ENCODE peak calls at places on chromosome 18, in five cellular contexts. E is AG08396; I is MV-4-11; J is ascending aorta; T is activated CD4-positive, alpha-beta memory T cell treated with anti-CD3 and anti-CD28 coated beads for 36 hours. O is an unnamed sample.

GRCh38 chr18:49786019-49786720 is 27.2 kb downstream of the ACAA2 start:
- DNase-seq in E (no peak), I (no peak), J (no peak), T (no peak), O (no peak)

GRCh38 chr18:77042583-77042982 is 90.0 kb downstream of the MBP start:
- DNase-seq in E (no peak), I (no peak), J (no peak), T (no peak), O (no peak)

GRCh38 chr18:63472380-63472779 is 4.4 kb upstream of the SERPINB5 start:
- DNase-seq in E (no peak), I (no peak), J (no peak), T (no peak), O (no peak)

GRCh38 chr18:23868341-23868740 is 146.2 kb upstream of the TTC39C start:
- DNase-seq in E (no peak), I (no peak), J (no peak), T (no peak), O (no peak)

GRCh38 chr18:36594621-36595020 is 234.2 kb downstream of the TPGS2 start:
- DNase-seq in E (no peak), I (no peak), J (peak), T (no peak), O (no peak)

GRCh38 chr18:59744271-59744721 is 47.1 kb upstream of the CCBE1 start:
- DNase-seq in E (peak), I (no peak), J (no peak), T (no peak), O (no peak)

GRCh38 chr18:39062426-39062825 is 1496.8 kb upstream of the CELF4 start:
- DNase-seq in E (no peak), I (no peak), J (no peak), T (no peak), O (no peak)

GRCh38 chr18:25467226-25468065 is 115.5 kb upstream of the ZNF521 start:
- DNase-seq in E (peak), I (no peak), J (peak), T (no peak), O (no peak)

GRCh38 chr18:58080516-58080915 is 36.5 kb downstream of the NEDD4L start:
- DNase-seq in E (no peak), I (no peak), J (no peak), T (no peak), O (no peak)

GRCh38 chr18:36181386-36181785 is 5.9 kb upstream of the MOCOS start:
- DNase-seq in E (no peak), I (no peak), J (no peak), T (no peak), O (no peak)

GRCh38 chr18:27250471-27250870 is 65.4 kb upstream of the CHST9 start:
- DNase-seq in E (no peak), I (no peak), J (no peak), T (no peak), O (no peak)

GRCh38 chr18:11324510-11324909 is 175.1 kb upstream of the PIEZO2 start:
- DNase-seq in E (no peak), I (peak), J (no peak), T (no peak), O (no peak)

GRCh38 chr18:51668101-51668500 is 470.6 kb upstream of the MEX3C start:
- DNase-seq in E (peak), I (peak), J (no peak), T (peak), O (peak)

GRCh38 chr18:13389491-13390131 is 171.1 kb downstream of the LDLRAD4 start:
- DNase-seq in E (no peak), I (no peak), J (peak), T (no peak), O (no peak)

GRCh38 chr18:58044370-58045264 is 591 bp downstream of the NEDD4L start:
- DNase-seq in E (peak), I (no peak), J (peak), T (peak), O (peak)

GRCh38 chr18:46696702-46697101 is 39.7 kb upstream of the LOXHD1 start:
- DNase-seq in E (no peak), I (no peak), J (no peak), T (no peak), O (no peak)

GRCh38 chr18:74273394-74273793 is 18.4 kb downstream of the CYB5A start:
- DNase-seq in E (no peak), I (no peak), J (no peak), T (no peak), O (no peak)

GRCh38 chr18:61322265-61322873 is 10.9 kb upstream of the CDH20 start:
- DNase-seq in E (peak), I (peak), J (no peak), T (peak), O (peak)

GRCh38 chr18:9574473-9575115 is 39.8 kb downstream of the PPP4R1 start:
- DNase-seq in E (no peak), I (no peak), J (no peak), T (no peak), O (no peak)

GRCh38 chr18:63439334-63439733 is 17.1 kb upstream of the VPS4B start:
- DNase-seq in E (peak), I (peak), J (peak), T (peak), O (no peak)

GRCh38 chr18:76361219-76361618 is 133.8 kb downstream of the ZNF516 start:
- DNase-seq in E (no peak), I (no peak), J (no peak), T (no peak), O (no peak)

GRCh38 chr18:35936951-35937350 is 35.5 kb upstream of the RMP24 start:
- DNase-seq in E (no peak), I (no peak), J (no peak), T (no peak), O (no peak)

GRCh38 chr18:36028859-36029258 is 38.5 kb downstream of the RPRD1A start:
- DNase-seq in E (no peak), I (no peak), J (no peak), T (no peak), O (no peak)

GRCh38 chr18:55404811-55405654 is 183.0 kb downstream of the TCF4 start:
- DNase-seq in E (no peak), I (no peak), J (no peak), T (no peak), O (no peak)

GRCh38 chr18:2303517-2304238 is 267.6 kb downstream of the METTL4 start:
- DNase-seq in E (peak), I (no peak), J (no peak), T (no peak), O (no peak)

GRCh38 chr18:48940854-48941531 is 9.8 kb downstream of the SMAD7 start:
- DNase-seq in E (no peak), I (no peak), J (no peak), T (peak), O (no peak)

GRCh38 chr18:22505136-22505535 is 87.4 kb upstream of the CTAGE1 start:
- DNase-seq in E (no peak), I (no peak), J (no peak), T (no peak), O (no peak)

GRCh38 chr18:44715841-44716240 is 35.2 kb downstream of the SETBP1 start:
- DNase-seq in E (no peak), I (no peak), J (no peak), T (no peak), O (no peak)

GRCh38 chr18:45619062-45619825 is 4.0 kb downstream of the SLC14A2 start:
- DNase-seq in E (no peak), I (no peak), J (peak), T (no peak), O (no peak)

GRCh38 chr18:3040183-3040582 is 27.2 kb upstream of the LPIN2 start:
- DNase-seq in E (no peak), I (no peak), J (no peak), T (no peak), O (no peak)

GRCh38 chr18:77090546-77091200 is 41.9 kb downstream of the MBP start:
- DNase-seq in E (no peak), I (no peak), J (peak), T (no peak), O (no peak)

GRCh38 chr18:62788891-62789290 is 73.5 kb downstream of the PHLPP1 start:
- DNase-seq in E (no peak), I (no peak), J (no peak), T (no peak), O (no peak)

GRCh38 chr18:23992119-23992940 is 22.2 kb upstream of the TTC39C start:
- DNase-seq in E (no peak), I (no peak), J (no peak), T (peak), O (no peak)

GRCh38 chr18:13661779-13662271 is 64.5 kb downstream of the FAM210A start:
- DNase-seq in E (no peak), I (no peak), J (no peak), T (no peak), O (no peak)

GRCh38 chr18:10973579-10974260 is 175.6 kb downstream of the PIEZO2 start:
- DNase-seq in E (peak), I (no peak), J (no peak), T (no peak), O (no peak)

GRCh38 chr18:28972333-28972732 is 795.4 kb upstream of the CDH2 start:
- DNase-seq in E (no peak), I (no peak), J (no peak), T (no peak), O (no peak)

GRCh38 chr18:13400636-13401315 is 182.2 kb downstream of the LDLRAD4 start:
- DNase-seq in E (no peak), I (no peak), J (peak), T (no peak), O (no peak)

GRCh38 chr18:1503847-1504246 is 599.2 kb downstream of the ADCYAP1 start:
- DNase-seq in E (no peak), I (no peak), J (no peak), T (no peak), O (no peak)

GRCh38 chr18:7872569-7872968 is 305.5 kb downstream of the PTPRM start:
- DNase-seq in E (no peak), I (no peak), J (no peak), T (no peak), O (no peak)

O was measured in progenitor cell of endocrine pancreas.